ENCODE peak calls at places on chromosomes 1 and 21, in six cellular contexts. M is IMR-90, E is breast epithelium, K is HCT116, Z is adrenal gland, G is body of pancreas. X is an unnamed sample.

GRCh38 chr1:78070758-78071157 is 25.0 kb downstream of the GIPC2 start:
- DNase-seq in E (no peak), M (peak), Z (no peak), G (no peak), K (no peak), X (peak)

GRCh38 chr1:156852414-156852874 is 6.5 kb downstream of the INSRR start:
- DNase-seq in M (peak), Z (peak), G (peak), K (no peak), E (peak), X (no peak)

GRCh38 chr1:161439280-161440232 is 65.7 kb upstream of the FCGR2A start:
- DNase-seq in G (peak), M (peak), E (peak), K (no peak), Z (peak), X (no peak)

GRCh38 chr1:53276153-53276901 is 38.0 kb upstream of the MAGOH start:
- DNase-seq in Z (no peak), K (no peak), E (no peak), G (no peak), M (no peak), X (no peak)

GRCh38 chr1:8363186-8363585 is 45.3 kb downstream of the SLC45A1 start:
- DNase-seq in Z (no peak), M (no peak), G (no peak), K (no peak), E (no peak), X (no peak)

GRCh38 chr1:57072775-57073174 is 107.0 kb upstream of the C8B start:
- DNase-seq in E (no peak), M (no peak), G (no peak), K (no peak), Z (no peak), X (peak)

GRCh38 chr1:245520611-245521010 is 365.8 kb downstream of the KIF26B start:
- DNase-seq in G (no peak), Z (no peak), K (no peak), M (no peak), E (no peak), X (no peak)

GRCh38 chr21:29511076-29511475 is 212.4 kb downstream of the BACH1 start:
- DNase-seq in Z (no peak), E (no peak), K (no peak), G (no peak), M (no peak), X (no peak)

GRCh38 chr1:31458287-31458896 is 45.4 kb downstream of the SERINC2 start:
- DNase-seq in Z (no peak), M (no peak), K (no peak), E (no peak), G (no peak), X (no peak)

GRCh38 chr1:91790296-91790851 is 95.6 kb downstream of the TGFBR3 start:
- DNase-seq in G (no peak), K (no peak), Z (no peak), E (no peak), M (peak), X (no peak)

GRCh38 chr1:219432191-219432606 is 180.7 kb downstream of the ZC3H11B start:
- DNase-seq in E (no peak), G (peak), Z (no peak), K (no peak), M (no peak), X (peak)

GRCh38 chr1:117529683-117530082 is 76.2 kb upstream of the TENT5C start:
- DNase-seq in E (no peak), Z (no peak), M (no peak), G (no peak), K (no peak), X (no peak)

GRCh38 chr1:234726359-234726836 is 116.4 kb upstream of the IRF2BP2 start:
- DNase-seq in K (no peak), G (no peak), Z (no peak), E (no peak), M (peak), X (no peak)

GRCh38 chr1:208409171-208409570 is 165.0 kb upstream of the PLXNA2 start:
- DNase-seq in Z (no peak), G (no peak), E (no peak), K (no peak), M (no peak), X (no peak)

GRCh38 chr1:167077868-167078210 is 12.3 kb downstream of the GPA33 start:
- DNase-seq in M (no peak), E (no peak), K (no peak), G (no peak), Z (no peak), X (no peak)

GRCh38 chr1:15153184-15153841 is at the start of gene TMEM51:
- DNase-seq in E (peak), M (peak), K (no peak), G (peak), Z (peak), X (peak)

GRCh38 chr21:36079010-36079649 is 9.3 kb downstream of the CBR1 start:
- DNase-seq in K (no peak), Z (no peak), G (no peak), M (no peak), E (no peak), X (no peak)

GRCh38 chr1:202162418-202163280 is 2.2 kb upstream of the PTPN7 start:
- DNase-seq in K (no peak), E (no peak), G (no peak), Z (no peak), M (no peak), X (no peak)

GRCh38 chr1:70355111-70355407 is 537 bp upstream of the ANKRD13C start:
- DNase-seq in K (no peak), Z (no peak), M (no peak), E (no peak), G (no peak), X (no peak)

GRCh38 chr1:19435851-19436465 is 49.4 kb downstream of the CAPZB start:
- DNase-seq in M (peak), G (no peak), K (no peak), Z (no peak), E (no peak), X (no peak)
- TF ChIP-seq POLR2A in M (no peak), G (no peak), K (no peak), Z (no peak), E (no peak), X (no peak)

DNA sequence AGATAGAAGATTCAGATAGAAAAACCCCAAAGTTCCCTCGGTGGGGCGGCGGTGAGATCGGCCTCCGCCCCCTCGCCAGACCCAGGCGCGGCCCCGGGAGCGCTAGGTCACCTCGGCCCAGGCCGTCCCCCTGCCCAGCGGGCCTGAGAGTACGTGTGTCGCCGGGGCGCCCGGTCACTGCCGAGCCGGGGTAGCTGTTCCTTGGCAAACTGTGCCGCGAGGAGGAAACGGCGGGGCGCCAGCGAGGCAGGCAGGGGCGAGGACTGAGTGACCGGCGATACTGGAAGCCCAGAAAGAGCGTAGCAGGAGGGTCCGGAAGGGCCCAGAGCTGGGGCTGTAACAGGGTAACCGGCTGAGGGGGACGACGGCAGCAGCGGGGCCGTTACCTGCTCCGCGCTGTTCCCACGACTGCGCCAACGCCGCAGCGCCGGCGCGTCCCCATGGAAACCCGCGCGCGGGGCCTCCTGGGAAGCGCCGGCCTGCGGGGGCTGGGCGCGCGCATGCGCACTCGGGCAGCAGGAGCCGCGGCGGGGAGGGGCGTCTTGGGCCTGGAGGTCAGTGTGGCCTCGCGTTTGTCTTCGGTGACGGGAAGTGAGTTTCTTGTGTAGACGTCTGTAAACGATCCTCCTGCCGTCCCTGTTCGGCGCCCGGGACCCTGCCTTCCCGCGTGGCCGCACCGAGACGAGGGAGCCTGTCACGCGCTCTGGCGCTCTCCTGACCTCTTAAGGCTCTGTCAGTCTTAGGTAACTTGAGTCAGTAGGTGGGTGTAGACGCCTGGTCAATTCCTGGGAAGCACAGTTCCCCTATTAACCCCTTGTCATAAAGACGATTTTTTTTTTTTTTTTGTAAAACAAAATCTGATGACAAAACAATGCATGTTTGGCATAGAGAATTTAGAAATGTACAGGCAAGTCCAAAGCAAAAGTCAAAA is at the start of gene LCA5L:
- DNase-seq in E (peak), G (peak), Z (peak), K (peak), M (peak), X (peak)
- TF ChIP-seq POLR2A in E (peak), G (peak), Z (peak), K (peak), M (peak), X (peak)

GRCh38 chr1:221794079-221794670 is 52.3 kb upstream of the DUSP10 start:
- DNase-seq in M (peak), Z (no peak), E (no peak), K (no peak), G (no peak), X (no peak)

GRCh38 chr1:221791846-221792245 is 50.0 kb upstream of the DUSP10 start:
- DNase-seq in E (no peak), Z (no peak), K (no peak), M (no peak), G (no peak), X (no peak)

GRCh38 chr1:221795400-221795799 is 53.5 kb upstream of the DUSP10 start:
- DNase-seq in G (no peak), E (no peak), M (no peak), K (no peak), Z (no peak), X (no peak)

GRCh38 chr1:221794925-221795324 is 53.0 kb upstream of the DUSP10 start:
- DNase-seq in G (no peak), Z (no peak), K (no peak), E (no peak), M (no peak), X (no peak)

GRCh38 chr1:221793439-221794078 is 51.7 kb upstream of the DUSP10 start:
- DNase-seq in M (no peak), K (no peak), Z (no peak), E (no peak), G (peak), X (no peak)
- TF ChIP-seq POLR2A in M (no peak), K (no peak), Z (no peak), E (no peak), G (no peak), X (no peak)

GRCh38 chr1:21439345-21439720 is 604 bp upstream of the NBPF3 start:
- DNase-seq in E (no peak), G (no peak), Z (no peak), K (no peak), M (no peak), X (no peak)

GRCh38 chr1:21437341-21437640 is 2.6 kb upstream of the NBPF3 start:
- DNase-seq in G (no peak), E (no peak), Z (no peak), K (no peak), M (no peak), X (no peak)

GRCh38 chr1:21436488-21437340 is 3.2 kb upstream of the NBPF3 start:
- DNase-seq in G (peak), M (no peak), K (no peak), E (no peak), Z (no peak), X (no peak)

GRCh38 chr1:21435646-21436487 is 4.1 kb upstream of the NBPF3 start:
- DNase-seq in Z (no peak), K (no peak), G (no peak), E (no peak), M (no peak), X (no peak)

GRCh38 chr1:21439721-21440629 is at the start of gene NBPF3:
- DNase-seq in M (peak), Z (peak), G (peak), K (peak), E (peak), X (peak)
- TF ChIP-seq POLR2A in M (no peak), Z (peak), G (peak), K (peak), E (no peak), X (peak)

DNA sequence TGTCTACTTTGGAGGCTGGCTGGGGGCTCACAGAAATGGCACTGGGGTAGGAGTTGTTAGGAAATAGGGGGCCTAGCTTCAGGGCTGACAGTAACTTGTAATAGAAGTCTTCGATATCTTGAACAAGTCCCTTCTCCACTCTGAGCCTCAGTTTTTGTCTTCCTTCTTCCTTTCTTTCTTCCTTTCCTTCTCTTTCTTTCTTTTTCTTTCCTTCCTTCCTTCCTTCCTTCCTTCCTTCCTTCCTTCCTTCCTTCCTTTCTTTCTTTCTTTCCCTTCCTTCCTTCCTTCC is 12.9 kb downstream of the BTG2 start:
- DNase-seq in G (no peak), E (no peak), Z (no peak), M (no peak), K (no peak), X (no peak)
- TF ChIP-seq POLR2A in G (no peak), E (no peak), Z (no peak), M (no peak), K (no peak), X (no peak)

DNA sequence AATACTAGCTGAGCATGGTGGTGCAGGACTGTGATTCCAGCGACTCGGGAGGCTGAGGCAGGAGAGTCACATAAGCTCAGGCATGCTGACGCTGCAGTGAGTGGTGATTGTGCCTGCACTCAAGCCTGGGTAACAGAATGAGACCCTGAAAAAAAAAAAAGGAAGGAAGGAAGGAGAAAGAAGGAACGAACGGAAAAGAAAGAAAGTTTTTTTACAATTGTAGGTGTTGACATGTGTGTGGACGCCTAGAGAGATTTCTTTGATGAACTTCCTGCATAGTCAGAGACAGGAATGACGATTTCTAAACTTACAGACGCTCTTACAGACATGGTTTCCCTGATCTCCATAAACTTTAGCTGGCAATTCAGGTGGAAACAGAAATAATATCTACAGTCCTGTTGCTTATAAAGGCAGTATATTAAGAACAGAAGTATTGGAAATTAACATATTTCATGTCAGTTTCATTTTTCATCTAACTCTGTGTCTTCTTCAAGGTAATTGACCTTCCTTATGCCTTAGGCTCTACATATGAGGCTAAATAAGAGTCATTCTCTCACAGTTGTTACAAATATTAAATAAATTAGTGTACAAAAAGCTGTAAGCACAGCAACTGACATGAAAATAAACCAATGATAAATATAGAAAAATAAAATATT is 4.1 kb downstream of the SAMSN1 start:
- DNase-seq in K (no peak), G (no peak), Z (no peak), E (no peak), M (no peak), X (no peak)
- TF ChIP-seq POLR2A in K (no peak), G (no peak), Z (no peak), E (no peak), M (no peak), X (no peak)

GRCh38 chr1:183471748-183472487 is 381 bp upstream of the SMG7 start:
- DNase-seq in G (peak), K (peak), E (peak), M (peak), Z (peak), X (peak)
- TF ChIP-seq POLR2A in G (no peak), K (no peak), E (no peak), M (no peak), Z (no peak), X (peak)

X was measured in H54.